ENCODE peak calls at places on chromosomes 1 and 21, in five cellular contexts. D, X, G, F and C are unnamed samples.

GRCh38 chr1:93746009-93746408 is 64.4 kb upstream of the BCAR3 start:
- DNase-seq in D (no peak), X (no peak), G (no peak), F (no peak), C (no peak)

GRCh38 chr1:224884428-224884827 is 45.0 kb upstream of the DNAH14 start:
- DNase-seq in D (no peak), X (no peak), G (no peak), F (no peak), C (no peak)

GRCh38 chr1:147292012-147292411 is 49.5 kb downstream of the CHD1L start:
- DNase-seq in D (no peak), X (no peak), G (no peak), F (no peak), C (no peak)

GRCh38 chr1:90993245-90993644 is 28.6 kb downstream of the ZNF644 start:
- DNase-seq in D (no peak), X (no peak), G (no peak), F (no peak), C (no peak)

GRCh38 chr1:233252436-233252835 is 43.1 kb downstream of the PCNX2 start:
- DNase-seq in D (no peak), X (no peak), G (no peak), F (no peak), C (no peak)

GRCh38 chr1:34870395-34870794 is 10.8 kb upstream of the SMIM12 start:
- DNase-seq in D (no peak), X (no peak), G (no peak), F (no peak), C (no peak)

GRCh38 chr1:26946270-26946669 is 14.0 kb downstream of the KDF1 start:
- DNase-seq in D (no peak), X (no peak), G (no peak), F (no peak), C (no peak)

GRCh38 chr21:46003575-46004007 is 22.0 kb downstream of the COL6A1 start:
- DNase-seq in D (no peak), X (peak; percentile 4), G (peak; percentile 26), F (no peak), C (no peak)

GRCh38 chr1:201655243-201655642 is 116.3 kb downstream of the NAV1 start:
- DNase-seq in D (no peak), X (no peak), G (peak; percentile 48), F (no peak), C (no peak)

GRCh38 chr1:177077006-177077405 is 87.5 kb downstream of the ASTN1 start:
- DNase-seq in D (no peak), X (no peak), G (no peak), F (no peak), C (no peak)

GRCh38 chr1:24096737-24097103 is 15.2 kb downstream of the MYOM3 start:
- DNase-seq in D (no peak), X (no peak), G (no peak), F (no peak), C (no peak)

GRCh38 chr1:214296860-214297699 is 16.1 kb downstream of the SMYD2 start:
- DNase-seq in D (no peak), X (no peak), G (peak; percentile 50), F (peak; percentile 84), C (no peak)

GRCh38 chr1:31750858-31751638 is 13.1 kb downstream of the ADGRB2 start:
- DNase-seq in D (no peak), X (no peak), G (no peak), F (no peak), C (no peak)

GRCh38 chr1:28156821-28157220 is 19.7 kb downstream of the PTAFR start:
- DNase-seq in D (no peak), X (no peak), G (no peak), F (no peak), C (peak; percentile 80)

GRCh38 chr1:182389619-182390047 is 2.0 kb downstream of the GLUL start:
- DNase-seq in D (no peak), X (no peak), G (no peak), F (no peak), C (no peak)

GRCh38 chr21:42311816-42312625 is 3.2 kb downstream of the TFF3 start:
- DNase-seq in D (no peak), X (no peak), G (no peak), F (no peak), C (peak; percentile 7)